ENCODE peak calls at places on chromosomes 12 and 14, in six cellular contexts. X is HCT116, S is endodermal cell, D is astrocyte of the spinal cord, E is H9, Q is GM13977. A is an unnamed sample.

GRCh38 chr14:67413806-67414769 is 2.1 kb upstream of the PLEK2 start:
- DNase-seq in X (peak), Q (no peak), S (peak), D (peak), E (no peak), A (no peak)

GRCh38 chr14:20690848-20691640 is 2.5 kb downstream of the ANG start:
- DNase-seq in Q (peak), S (peak), E (no peak), X (peak), D (peak), A (peak)

GRCh38 chr14:41606249-41607118 is at the start of gene LRFN5:
- DNase-seq in E (peak), S (peak), Q (peak), X (no peak), D (peak), A (peak)

GRCh38 chr14:55458800-55459577 is 18.6 kb upstream of the TBPL2 start:
- DNase-seq in D (peak), Q (peak), X (no peak), E (no peak), S (no peak), A (no peak)

GRCh38 chr12:59874781-59875180 is 279.0 kb downstream of the SLC16A7 start:
- DNase-seq in S (peak), D (no peak), E (peak), Q (no peak), X (no peak), A (no peak)

GRCh38 chr12:124436366-124436765 is 131.0 kb downstream of the NCOR2 start:
- DNase-seq in E (no peak), D (no peak), S (peak), X (no peak), Q (no peak), A (no peak)

GRCh38 chr12:116361404-116362223 is 84.1 kb upstream of the MED13L start:
- DNase-seq in X (no peak), Q (peak), S (no peak), E (no peak), D (no peak), A (no peak)

GRCh38 chr14:92923744-92924103 is 774 bp downstream of the CHGA start:
- DNase-seq in S (no peak), D (no peak), Q (no peak), E (no peak), X (no peak), A (no peak)

GRCh38 chr12:88519802-88520435 is 60.4 kb downstream of the KITLG start:
- DNase-seq in Q (no peak), E (no peak), D (peak), S (no peak), X (no peak), A (no peak)

GRCh38 chr12:10130042-10130441 is at the start of gene CLEC7A:
- DNase-seq in S (no peak), X (no peak), Q (peak), E (no peak), D (no peak), A (no peak)

DNA sequence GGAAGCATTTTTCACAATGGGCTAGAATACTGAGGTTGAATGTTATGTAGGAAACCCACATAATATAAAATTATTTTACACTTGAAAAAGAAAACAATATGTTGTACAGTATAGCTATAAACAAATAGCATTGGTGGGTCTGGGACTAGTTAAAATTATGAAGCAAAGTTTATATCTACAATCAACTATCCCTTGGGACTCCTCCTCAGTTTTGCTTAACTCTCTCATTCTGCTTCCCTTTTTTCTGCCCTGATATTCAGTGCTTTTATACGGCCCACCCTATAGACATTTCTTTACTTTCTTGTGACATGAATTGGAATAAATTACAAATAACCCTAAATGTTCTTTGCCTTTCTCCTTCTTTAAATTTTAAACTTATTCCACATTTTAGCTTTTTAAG is 300.5 kb downstream of the FBXL14 start:
- DNase-seq in Q (no peak), E (no peak), S (no peak), D (no peak), X (no peak), A (no peak)
- TF ChIP-seq CTCF in Q (no peak), E (no peak), S (no peak), D (no peak), X (no peak), A (no peak)

DNA sequence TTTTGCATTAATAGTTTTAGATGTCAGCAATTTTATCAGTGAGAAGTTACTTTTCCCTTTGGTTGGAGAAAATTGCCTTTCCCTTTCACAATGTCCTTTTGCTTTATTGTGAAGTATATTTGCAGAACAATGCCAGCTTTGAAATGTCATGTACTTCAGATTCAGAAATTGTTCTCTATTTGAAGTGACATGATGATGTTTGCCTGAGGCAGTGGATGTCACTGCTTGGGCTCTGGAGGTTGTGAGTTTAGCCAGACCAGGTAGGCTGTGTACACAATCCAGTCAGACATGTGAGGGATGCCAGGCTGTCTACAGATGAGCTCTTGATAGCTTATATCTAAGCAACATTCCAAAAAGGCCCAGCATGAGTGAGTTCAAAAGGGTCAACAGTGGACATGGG is 451.9 kb upstream of the FBXO33 start:
- DNase-seq in Q (no peak), D (no peak), E (no peak), X (no peak), S (no peak), A (no peak)
- TF ChIP-seq CTCF in Q (no peak), D (no peak), E (no peak), X (no peak), S (no peak), A (no peak)

GRCh38 chr14:77109656-77110055 is 11.6 kb downstream of the CIPC start:
- DNase-seq in D (no peak), S (no peak), E (no peak), X (no peak), Q (no peak), A (no peak)

GRCh38 chr14:77110286-77110685 is 12.2 kb downstream of the CIPC start:
- DNase-seq in E (no peak), Q (no peak), S (no peak), D (no peak), X (no peak), A (no peak)

GRCh38 chr14:77106666-77107065 is 8.6 kb downstream of the CIPC start:
- DNase-seq in S (no peak), D (no peak), E (no peak), X (no peak), Q (no peak), A (no peak)

GRCh38 chr14:77107228-77107627 is 9.2 kb downstream of the CIPC start:
- DNase-seq in E (no peak), S (no peak), X (no peak), Q (no peak), D (no peak), A (no peak)

DNA sequence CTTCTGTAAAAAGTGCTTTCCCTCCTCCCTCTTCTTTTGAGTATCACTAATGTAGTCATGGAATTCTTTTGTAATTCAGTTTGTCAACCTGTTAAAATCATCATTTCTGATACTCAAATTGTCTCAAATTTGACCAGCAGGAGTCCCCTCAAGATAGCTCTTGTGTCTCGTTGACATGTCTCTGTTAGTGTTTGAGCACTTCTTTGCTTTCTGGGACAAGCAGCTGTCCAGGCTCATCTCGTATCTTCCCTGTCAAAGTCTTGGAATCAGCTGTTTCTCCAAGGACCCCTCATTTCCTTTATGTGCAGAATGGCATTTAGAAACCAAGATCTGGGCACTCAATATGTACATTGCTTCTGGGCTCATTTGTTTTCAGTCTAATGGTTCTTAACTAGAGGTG is 10.7 kb downstream of the CIPC start:
- DNase-seq in X (no peak), S (no peak), Q (no peak), E (no peak), D (no peak), A (no peak)
- TF ChIP-seq CTCF in X (peak), S (peak), Q (no peak), E (peak), D (no peak), A (no peak)

DNA sequence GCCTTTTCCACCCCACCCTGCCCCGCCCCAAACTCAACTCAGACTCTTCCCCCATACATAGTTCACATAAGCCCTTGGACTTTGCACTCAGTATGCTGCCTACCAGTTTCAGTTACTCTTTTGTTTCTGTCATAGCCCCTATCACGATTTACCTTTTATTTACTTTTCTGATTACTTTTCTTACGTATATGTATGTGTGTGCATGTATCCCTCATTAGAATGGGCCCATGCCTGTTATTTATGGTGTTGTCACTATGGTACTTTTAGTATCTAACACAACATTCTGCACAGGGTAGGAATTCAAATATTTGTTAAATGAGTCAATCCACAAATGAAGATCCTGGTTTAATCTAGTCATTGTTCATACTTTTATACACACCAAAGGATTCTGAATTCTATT is 16.5 kb upstream of the LUM start:
- DNase-seq in Q (no peak), S (no peak), E (no peak), D (peak), X (no peak), A (no peak)
- TF ChIP-seq CTCF in Q (no peak), S (no peak), E (no peak), D (no peak), X (no peak), A (no peak)

GRCh38 chr12:4530982-4531586 is 7.6 kb upstream of the RAD51AP1 start:
- DNase-seq in Q (no peak), S (no peak), D (no peak), E (no peak), X (no peak), A (no peak)

DNA sequence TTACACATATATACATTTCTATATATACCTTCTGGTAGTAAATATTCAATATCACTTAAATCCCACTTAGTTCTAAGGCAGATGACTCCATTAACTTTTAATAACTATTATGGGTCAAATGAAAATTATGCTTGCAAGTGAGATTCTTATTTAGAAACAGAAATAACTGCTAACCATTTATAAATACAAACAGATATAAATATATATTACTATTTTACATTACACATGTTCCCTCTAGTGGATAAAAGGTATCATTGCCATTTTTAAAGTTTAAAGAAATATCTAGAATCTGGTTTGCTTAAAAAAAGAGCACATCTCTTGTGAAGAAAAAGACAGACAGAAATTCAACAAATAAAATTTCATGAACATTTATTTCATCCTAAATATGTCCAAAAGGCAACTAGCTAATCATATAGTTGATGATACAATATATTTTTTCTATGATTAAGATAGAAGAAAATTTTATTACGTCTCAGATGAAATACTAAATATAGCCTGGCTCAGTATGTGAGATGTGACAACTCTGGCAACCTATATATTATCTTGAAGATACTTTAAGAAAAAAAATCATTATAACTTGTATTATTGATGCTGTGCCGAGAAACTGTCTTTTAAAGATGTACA is 11.7 kb upstream of the RAD51AP1 start:
- DNase-seq in Q (no peak), S (no peak), D (peak), E (no peak), X (no peak), A (no peak)
- TF ChIP-seq CTCF in Q (peak), S (peak), D (peak), E (peak), X (peak), A (peak)

GRCh38 chr14:45658917-45659299 is 405.9 kb upstream of the MIS18BP1 start:
- DNase-seq in S (no peak), Q (no peak), X (no peak), E (no peak), D (no peak), A (no peak)

DNA sequence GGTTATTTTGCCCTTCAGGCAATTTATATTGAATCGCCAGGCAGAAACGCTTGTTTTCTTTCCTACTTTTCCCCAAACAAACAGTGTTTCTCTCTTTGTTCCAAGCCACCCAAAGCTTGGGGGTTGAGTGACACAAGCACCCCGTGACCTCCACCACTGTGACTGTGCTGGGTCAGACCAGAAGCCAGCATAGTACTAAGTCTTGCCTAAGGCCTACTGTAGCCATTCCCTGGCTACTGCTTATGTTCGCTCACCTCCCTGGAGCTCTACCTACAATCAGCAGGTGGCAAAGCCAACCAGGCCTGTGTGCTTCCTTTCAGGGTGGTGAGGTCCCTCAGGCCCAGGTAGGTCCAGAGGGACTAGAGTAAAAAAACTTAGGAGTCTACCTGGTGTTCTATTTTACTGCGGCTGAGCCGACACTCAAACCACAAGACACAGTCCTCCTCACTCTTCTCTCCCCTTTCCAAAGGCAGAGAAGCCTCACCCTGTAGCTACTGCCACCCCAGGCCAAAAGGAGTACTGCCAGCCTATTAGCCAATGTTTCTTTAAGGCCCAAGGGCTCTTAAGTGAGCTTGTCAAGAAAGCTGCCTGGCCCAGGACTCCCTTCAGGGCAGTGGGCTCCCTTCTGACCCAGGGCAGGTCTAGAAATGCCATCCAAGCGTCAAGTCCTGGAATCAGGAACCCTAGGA is 411.8 kb upstream of the MIS18BP1 start:
- DNase-seq in S (peak), X (no peak), E (peak), D (no peak), Q (no peak), A (no peak)
- TF ChIP-seq CTCF in S (peak), X (no peak), E (peak), D (peak), Q (no peak), A (no peak)

GRCh38 chr12:106910202-106910601 is 45.5 kb upstream of the TMEM263 start:
- DNase-seq in Q (no peak), D (no peak), E (no peak), X (no peak), S (no peak), A (no peak)

GRCh38 chr12:106906715-106907114 is 49.0 kb upstream of the TMEM263 start:
- DNase-seq in Q (no peak), D (no peak), S (no peak), E (no peak), X (no peak), A (no peak)

GRCh38 chr12:106908561-106908960 is 47.1 kb upstream of the TMEM263 start:
- DNase-seq in X (no peak), E (no peak), S (no peak), Q (no peak), D (no peak), A (no peak)

GRCh38 chr12:106907846-106908245 is 47.9 kb upstream of the TMEM263 start:
- DNase-seq in Q (no peak), D (no peak), X (no peak), S (peak), E (no peak), A (no peak)

DNA sequence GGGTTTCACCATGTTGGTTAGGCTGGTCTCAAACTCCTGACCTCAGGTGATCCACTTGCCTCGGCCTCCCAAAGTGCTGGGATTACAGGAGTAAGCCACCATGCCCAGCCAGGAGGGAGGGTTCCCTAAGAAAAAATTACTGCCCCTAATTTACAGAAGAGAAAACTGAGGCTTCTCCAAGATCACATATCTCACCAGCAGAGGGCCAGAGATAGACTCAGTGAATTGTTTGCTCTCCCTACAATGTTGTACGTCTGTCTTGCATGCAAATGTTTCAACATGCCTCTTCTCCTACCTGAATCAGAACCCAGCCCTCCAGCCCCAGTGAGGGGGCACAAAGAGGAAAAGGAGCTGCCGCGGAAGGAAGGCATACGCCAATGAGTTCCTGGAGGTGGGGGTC is 48.3 kb upstream of the TMEM263 start:
- DNase-seq in X (no peak), Q (no peak), S (peak), E (no peak), D (no peak), A (no peak)
- TF ChIP-seq CTCF in X (no peak), Q (peak), S (peak), E (peak), D (no peak), A (no peak)

DNA sequence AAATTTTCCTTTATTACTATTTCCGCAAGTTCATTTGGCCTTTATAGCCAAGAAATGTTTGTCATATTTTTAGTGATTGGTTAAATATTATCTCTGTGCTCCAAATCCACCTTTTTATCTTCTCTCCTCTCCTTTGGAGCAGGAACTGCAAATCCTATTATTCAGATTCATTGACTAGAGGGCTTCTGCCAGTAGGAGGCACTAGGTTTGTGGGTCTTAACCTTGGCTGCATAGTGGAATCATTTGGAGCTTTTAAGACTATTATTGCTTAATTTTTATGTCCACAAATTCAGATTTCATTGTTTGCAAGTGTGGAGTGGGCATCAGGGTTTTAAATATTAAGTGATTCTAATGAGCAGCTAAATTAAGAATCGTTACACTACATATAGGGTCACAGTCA is 75.3 kb upstream of the SYT10 start:
- DNase-seq in D (no peak), X (no peak), S (peak), E (no peak), Q (no peak), A (no peak)
- TF ChIP-seq CTCF in D (no peak), X (no peak), S (peak), E (peak), Q (peak), A (peak)

DNA sequence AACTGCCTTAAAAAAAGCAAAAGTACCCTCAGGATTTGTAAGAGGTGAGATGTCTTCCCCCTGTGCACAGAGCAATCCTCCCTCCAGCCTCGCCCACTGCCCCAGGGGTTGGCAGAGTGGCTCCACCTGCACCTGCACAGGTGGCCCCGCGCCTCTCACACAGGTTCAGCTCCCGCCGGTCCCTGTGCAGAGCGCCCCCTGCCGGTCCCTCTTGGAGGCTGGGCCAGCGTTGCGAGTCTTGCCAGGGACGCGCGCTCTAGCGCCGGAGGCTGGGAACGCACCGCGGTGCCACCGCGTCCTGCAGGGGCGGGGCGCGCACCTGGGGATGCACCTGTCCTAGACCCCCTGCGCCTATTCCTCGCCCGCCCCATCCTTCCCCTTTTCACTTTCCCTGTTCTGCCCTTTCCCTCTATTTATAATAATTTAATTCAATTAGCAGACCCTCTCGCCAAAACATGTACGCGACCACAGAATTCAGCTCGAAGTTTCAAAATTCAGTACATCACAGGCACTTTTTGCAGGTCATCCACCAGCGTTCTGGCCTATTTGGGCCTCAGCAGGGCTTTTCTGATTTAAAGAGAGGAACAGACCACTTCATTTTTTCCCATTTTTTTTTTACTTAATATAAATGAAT is 618.6 kb downstream of the AACS start:
- DNase-seq in X (no peak), E (peak), S (peak), D (no peak), Q (peak), A (peak)
- TF ChIP-seq CTCF in X (no peak), E (peak), S (peak), D (no peak), Q (peak), A (peak)